ENCODE peak calls at places on chromosomes 13 and 19, in seven cellular contexts. E is fibroblast of lung; O is CD8-positive, alpha-beta memory T cell; B is heart right ventricle; T is CD8-positive, alpha-beta T cell; D is astrocyte of the cerebellum; H is NB4. G is an unnamed sample.

GRCh38 chr13:71610876-71611275 is 256.1 kb downstream of the DACH1 start:
- DNase-seq in E (no peak), O (no peak), B (no peak), T (no peak), D (no peak), H (peak), G (no peak)

GRCh38 chr13:40519637-40520036 is 146.8 kb downstream of the FOXO1 start:
- DNase-seq in E (no peak), O (no peak), B (peak), T (no peak), D (no peak), H (no peak), G (no peak)

GRCh38 chr13:22061371-22061805 is 390.5 kb downstream of the FGF9 start:
- DNase-seq in E (no peak), O (peak), B (no peak), T (peak), D (no peak), H (no peak), G (no peak)

GRCh38 chr19:58385313-58386165 is 1.5 kb upstream of the RPS5 start:
- DNase-seq in E (no peak), O (no peak), B (no peak), T (no peak), D (no peak), H (peak), G (no peak)

GRCh38 chr19:2201473-2202148 is 34.5 kb downstream of the PLEKHJ1 start:
- DNase-seq in E (no peak), O (no peak), B (no peak), T (no peak), D (no peak), H (no peak), G (no peak)

GRCh38 chr19:28199323-28199722 is 1013.6 kb downstream of the UQCRFS1 start:
- DNase-seq in E (no peak), O (no peak), B (no peak), T (no peak), D (no peak), H (no peak), G (no peak)

GRCh38 chr13:51179432-51179971 is 42.7 kb upstream of the FAM124A start:
- DNase-seq in E (no peak), O (no peak), B (no peak), T (no peak), D (no peak), H (no peak), G (no peak)

GRCh38 chr13:27792393-27793218 is at the start of gene GSX1:
- DNase-seq in E (peak), O (no peak), B (peak), T (peak), D (peak), H (peak), G (no peak)

GRCh38 chr19:7294571-7295212 is 478 bp upstream of the INSR start:
- DNase-seq in E (peak), O (no peak), B (peak), T (no peak), D (no peak), H (peak), G (no peak)

GRCh38 chr13:98172570-98173405 is 4.3 kb downstream of the RNF113B start:
- DNase-seq in E (peak), O (no peak), B (no peak), T (no peak), D (no peak), H (no peak), G (no peak)

GRCh38 chr19:13396256-13397080 is 109.8 kb downstream of the CACNA1A start:
- DNase-seq in E (peak), O (no peak), B (peak), T (no peak), D (no peak), H (peak), G (peak)

GRCh38 chr13:58712191-58712590 is 1080.6 kb downstream of the PCDH17 start:
- DNase-seq in E (peak), O (no peak), B (no peak), T (no peak), D (no peak), H (no peak), G (peak)

GRCh38 chr13:113589961-113590339 is 5.4 kb downstream of the TFDP1 start:
- DNase-seq in E (no peak), O (no peak), B (no peak), T (no peak), D (no peak), H (no peak), G (no peak)

GRCh38 chr19:8663920-8664670 is 33.7 kb downstream of the NFILZ start:
- DNase-seq in E (no peak), O (peak), B (no peak), T (peak), D (no peak), H (peak), G (no peak)

GRCh38 chr19:35501684-35502083 is 11.4 kb upstream of the KRTDAP start:
- DNase-seq in E (no peak), O (no peak), B (no peak), T (no peak), D (no peak), H (no peak), G (peak)

GRCh38 chr13:112619730-112620639 is 32.0 kb upstream of the TUBGCP3 start:
- DNase-seq in E (peak), O (no peak), B (no peak), T (no peak), D (no peak), H (peak), G (peak)

GRCh38 chr13:105538346-105538745 is 997.1 kb downstream of the EFNB2 start:
- DNase-seq in E (no peak), O (no peak), B (no peak), T (no peak), D (no peak), H (no peak), G (no peak)

GRCh38 chr13:41178040-41178439 is 16.3 kb downstream of the KBTBD7 start:
- DNase-seq in E (peak), O (no peak), B (no peak), T (no peak), D (no peak), H (no peak), G (no peak)

GRCh38 chr13:85287528-85287927 is 511.7 kb downstream of the SLITRK6 start:
- DNase-seq in E (no peak), O (no peak), B (no peak), T (no peak), D (no peak), H (peak), G (peak)

GRCh38 chr13:101397742-101398141 is 18.6 kb downstream of the NALCN start:
- DNase-seq in E (peak), O (no peak), B (no peak), T (no peak), D (peak), H (no peak), G (no peak)

GRCh38 chr13:114043421-114044053 is 69.7 kb upstream of the C13orf46 start:
- DNase-seq in E (peak), O (no peak), B (no peak), T (no peak), D (peak), H (peak), G (no peak)

GRCh38 chr13:110129539-110130186 is 177.3 kb downstream of the COL4A1 start:
- DNase-seq in E (no peak), O (no peak), B (no peak), T (no peak), D (no peak), H (no peak), G (no peak)

GRCh38 chr19:13526552-13526951 is 20.3 kb upstream of the CACNA1A start:
- DNase-seq in E (peak), O (no peak), B (no peak), T (no peak), D (no peak), H (peak), G (peak)

GRCh38 chr19:55258476-55258827 is 365 bp downstream of the PPP6R1 start:
- DNase-seq in E (no peak), O (peak), B (no peak), T (peak), D (no peak), H (no peak), G (peak)

GRCh38 chr19:10533656-10534386 is 9.9 kb upstream of the ATG4D start:
- DNase-seq in E (peak), O (no peak), B (no peak), T (no peak), D (no peak), H (no peak), G (peak)

GRCh38 chr13:44051923-44052322 is 172.2 kb downstream of the LACC1 start:
- DNase-seq in E (peak), O (no peak), B (no peak), T (no peak), D (no peak), H (no peak), G (no peak)

GRCh38 chr13:28494537-28494860 is 429 bp downstream of the FLT1 start:
- DNase-seq in E (no peak), O (no peak), B (no peak), T (no peak), D (no peak), H (peak), G (no peak)

GRCh38 chr19:39409886-39410619 is 2.4 kb upstream of the PLEKHG2 start:
- DNase-seq in E (peak), O (peak), B (peak), T (peak), D (no peak), H (peak), G (peak)

GRCh38 chr19:17555929-17556813 is 722 bp downstream of the COLGALT1 start:
- DNase-seq in E (peak), O (no peak), B (peak), T (peak), D (no peak), H (peak), G (peak)

GRCh38 chr13:45873491-45874360 is 22.2 kb upstream of the SIAH3 start:
- DNase-seq in E (peak), O (no peak), B (no peak), T (no peak), D (no peak), H (no peak), G (no peak)
- H3K4me3 ChIP-seq in E (no peak), O (no peak), B (no peak), T (no peak), D (no peak), H (no peak), G (no peak)

GRCh38 chr19:402786-403185 is 6.2 kb downstream of the C2CD4C start:
- DNase-seq in E (no peak), O (no peak), B (no peak), T (no peak), D (no peak), H (no peak), G (no peak)
- H3K4me3 ChIP-seq in E (no peak), O (no peak), B (no peak), T (no peak), D (no peak), H (no peak), G (no peak)

GRCh38 chr19:45599286-45599685 is 2.7 kb downstream of the GPR4 start:
- DNase-seq in E (no peak), O (no peak), B (no peak), T (no peak), D (no peak), H (no peak), G (no peak)

GRCh38 chr19:45598267-45599011 is 3.6 kb downstream of the GPR4 start:
- DNase-seq in E (no peak), O (no peak), B (no peak), T (no peak), D (no peak), H (peak), G (peak)

GRCh38 chr19:45595814-45596213 is 6.2 kb downstream of the GPR4 start:
- DNase-seq in E (no peak), O (no peak), B (no peak), T (no peak), D (no peak), H (no peak), G (no peak)

GRCh38 chr19:45600340-45600885 is 1.6 kb downstream of the GPR4 start:
- DNase-seq in E (no peak), O (no peak), B (no peak), T (no peak), D (no peak), H (no peak), G (no peak)

DNA sequence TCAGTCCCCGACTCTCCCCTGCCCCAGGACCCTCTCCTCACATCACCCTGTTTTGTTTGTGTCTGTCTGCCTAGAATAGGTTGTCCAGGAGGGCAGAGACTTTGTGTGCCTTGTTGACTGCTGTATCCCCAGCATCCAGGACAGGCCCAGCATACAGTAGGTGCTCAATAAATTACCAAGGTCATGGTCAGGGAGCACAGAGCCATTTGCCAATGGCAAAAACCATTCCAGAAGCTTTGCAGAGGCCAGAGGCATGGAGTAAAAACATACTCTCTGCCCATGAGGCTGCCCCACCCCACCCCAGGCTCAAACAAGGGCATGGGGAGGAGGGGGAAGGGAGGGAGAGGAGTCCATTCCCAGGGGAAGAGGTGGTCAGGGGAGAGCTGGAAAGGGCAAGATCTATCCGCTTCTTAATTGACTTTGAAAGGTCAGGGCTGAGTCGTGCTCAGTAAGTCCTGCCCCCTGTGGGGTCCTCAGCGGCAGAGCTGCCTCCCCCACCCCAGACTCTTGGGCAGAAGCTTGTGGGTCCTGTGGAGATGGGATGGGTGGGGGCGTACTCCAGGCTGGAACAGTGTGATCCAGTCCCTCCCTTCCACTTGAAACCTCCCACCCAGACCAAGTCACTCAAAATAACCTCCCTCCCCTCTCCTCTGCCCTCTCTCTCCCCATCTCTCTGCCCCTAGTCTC is 4.4 kb downstream of the GPR4 start:
- DNase-seq in E (no peak), O (no peak), B (no peak), T (no peak), D (no peak), H (no peak), G (no peak)
- H3K4me3 ChIP-seq in E (peak), O (no peak), B (peak), T (no peak), D (no peak), H (no peak), G (no peak)

GRCh38 chr13:73258396-73258795 is 199.6 kb downstream of the KLF5 start:
- DNase-seq in E (no peak), O (no peak), B (no peak), T (no peak), D (no peak), H (no peak), G (no peak)
- H3K4me3 ChIP-seq in E (no peak), O (no peak), B (no peak), T (no peak), D (no peak), H (no peak), G (no peak)

GRCh38 chr13:35472308-35473008 is 4.0 kb downstream of the MAB21L1 start:
- DNase-seq in E (no peak), O (no peak), B (no peak), T (no peak), D (no peak), H (no peak), G (no peak)

GRCh38 chr13:35471466-35472307 is 4.8 kb downstream of the MAB21L1 start:
- DNase-seq in E (no peak), O (no peak), B (no peak), T (no peak), D (no peak), H (no peak), G (peak)

GRCh38 chr13:35475960-35476943 is at the start of gene MAB21L1:
- DNase-seq in E (peak), O (no peak), B (peak), T (no peak), D (peak), H (peak), G (peak)

GRCh38 chr13:35475131-35475959 is 1.1 kb downstream of the MAB21L1 start:
- DNase-seq in E (peak), O (no peak), B (peak), T (no peak), D (no peak), H (no peak), G (peak)

GRCh38 chr13:35474551-35474950 is 1.9 kb downstream of the MAB21L1 start:
- DNase-seq in E (no peak), O (no peak), B (no peak), T (no peak), D (no peak), H (no peak), G (no peak)
- H3K4me3 ChIP-seq in E (peak), O (no peak), B (peak), T (no peak), D (peak), H (no peak), G (peak)